ENCODE peak calls at places on chromosome 3, in five cellular contexts. W is HCT116, G is H1, M is GM12878, I is HepG2. X is an unnamed sample.

GRCh38 chr3:116165190-116165589 is 280.1 kb downstream of the LSAMP start:
- DNase-seq in W (no peak), G (no peak), M (no peak), I (no peak), X (no peak)

GRCh38 chr3:126476976-126477330 is 1.3 kb upstream of the ZXDC start:
- DNase-seq in W (no peak), G (no peak), M (no peak), I (peak), X (peak)

GRCh38 chr3:85270488-85270887 is 311.7 kb downstream of the CADM2 start:
- DNase-seq in W (no peak), G (no peak), M (no peak), I (no peak), X (no peak)

GRCh38 chr3:157154563-157155333 is 5.2 kb downstream of the CCNL1 start:
- DNase-seq in W (no peak), G (no peak), M (no peak), I (no peak), X (no peak)

GRCh38 chr3:180036678-180037455 is at the start of gene PEX5L:
- DNase-seq in W (no peak), G (peak), M (no peak), I (peak), X (no peak)

GRCh38 chr3:60954049-60954448 is 297.2 kb downstream of the FHIT start:
- DNase-seq in W (no peak), G (no peak), M (no peak), I (no peak), X (no peak)

GRCh38 chr3:179880868-179881267 is 155.9 kb downstream of the PEX5L start:
- DNase-seq in W (no peak), G (no peak), M (no peak), I (no peak), X (no peak)

GRCh38 chr3:103866113-103866512 is 1431.3 kb downstream of the ZPLD1 start:
- DNase-seq in W (no peak), G (no peak), M (no peak), I (no peak), X (no peak)

GRCh38 chr3:172315401-172316091 is 132.7 kb downstream of the GHSR start:
- DNase-seq in W (peak), G (no peak), M (no peak), I (no peak), X (peak)

GRCh38 chr3:86782860-86783259 is 208.1 kb downstream of the VGLL3 start:
- DNase-seq in W (no peak), G (no peak), M (no peak), I (no peak), X (no peak)
- TF ChIP-seq SRF in W (no peak), G (no peak), M (no peak), I (no peak), X (no peak)

DNA sequence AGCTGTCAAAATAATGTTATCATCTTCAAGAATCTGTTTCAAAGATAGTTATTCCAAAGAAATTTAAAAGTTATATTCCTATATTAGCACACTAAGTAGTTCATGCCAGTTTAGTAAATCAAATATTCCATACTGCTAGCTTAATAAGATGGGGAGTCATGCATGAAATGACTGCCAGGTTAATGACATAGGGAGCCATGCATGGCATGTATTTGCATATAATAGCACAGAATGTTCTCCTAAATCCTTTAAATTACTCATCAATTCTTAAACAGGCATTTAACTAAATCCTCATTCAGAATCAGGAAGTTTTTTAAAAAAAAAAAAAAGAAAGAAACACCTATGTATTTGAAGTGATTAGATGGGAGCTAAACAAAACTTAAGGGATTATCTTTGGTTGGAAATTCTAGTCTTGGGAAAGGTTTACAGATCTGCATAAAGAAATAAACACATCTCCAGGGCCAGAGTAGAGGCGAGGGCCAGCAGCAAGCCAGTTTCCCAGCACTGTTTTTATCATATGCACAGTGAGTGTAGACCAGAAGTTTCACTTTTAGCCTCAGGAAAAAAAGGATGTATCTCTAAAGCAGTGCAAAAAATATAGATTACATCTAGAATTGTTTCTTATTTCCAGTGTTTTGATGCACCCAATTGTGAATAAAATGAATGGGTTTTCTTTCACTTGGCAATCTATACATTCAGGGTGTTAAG is 366.4 kb upstream of the AGTR1 start:
- DNase-seq in W (no peak), G (no peak), M (no peak), I (no peak), X (no peak)
- TF ChIP-seq SRF in W (no peak), G (no peak), M (no peak), I (no peak), X (no peak)

GRCh38 chr3:73364517-73364916 is 260.2 kb downstream of the PDZRN3 start:
- DNase-seq in W (no peak), G (no peak), M (no peak), I (no peak), X (no peak)
- TF ChIP-seq SRF in W (no peak), G (no peak), M (no peak), I (no peak), X (no peak)

GRCh38 chr3:155411500-155412223 is 118.2 kb upstream of the STRIT1 start:
- DNase-seq in W (no peak), G (no peak), M (no peak), I (peak), X (no peak)
- TF ChIP-seq SRF in W (no peak), G (no peak), M (no peak), I (no peak), X (no peak)

DNA sequence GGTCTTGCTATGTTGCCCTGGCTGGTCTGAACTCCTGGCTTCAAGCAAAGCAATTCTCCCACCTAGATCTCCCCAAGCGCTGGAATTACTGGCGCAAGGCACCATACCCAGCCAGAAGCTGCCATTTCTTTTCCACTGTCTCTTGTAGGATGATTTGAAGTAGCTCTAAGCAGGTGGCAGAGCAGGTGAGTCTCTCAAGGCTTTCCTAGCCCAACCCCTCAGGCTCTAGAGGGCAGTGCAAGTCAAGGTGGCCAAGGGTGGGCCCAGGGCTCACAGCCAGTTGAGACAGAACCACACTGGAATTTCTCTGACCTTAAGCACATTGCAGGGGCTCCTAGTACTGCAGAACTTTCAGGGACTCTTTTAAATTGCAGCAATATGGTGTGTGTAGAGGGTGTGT is 15.6 kb upstream of the DAG1 start:
- DNase-seq in W (peak), G (peak), M (no peak), I (peak), X (peak)
- TF ChIP-seq SRF in W (no peak), G (no peak), M (no peak), I (no peak), X (no peak)

GRCh38 chr3:188037116-188037718 is 116.7 kb upstream of the LPP start:
- DNase-seq in W (peak), G (no peak), M (no peak), I (peak), X (no peak)
- TF ChIP-seq SRF in W (no peak), G (no peak), M (no peak), I (no peak), X (no peak)

DNA sequence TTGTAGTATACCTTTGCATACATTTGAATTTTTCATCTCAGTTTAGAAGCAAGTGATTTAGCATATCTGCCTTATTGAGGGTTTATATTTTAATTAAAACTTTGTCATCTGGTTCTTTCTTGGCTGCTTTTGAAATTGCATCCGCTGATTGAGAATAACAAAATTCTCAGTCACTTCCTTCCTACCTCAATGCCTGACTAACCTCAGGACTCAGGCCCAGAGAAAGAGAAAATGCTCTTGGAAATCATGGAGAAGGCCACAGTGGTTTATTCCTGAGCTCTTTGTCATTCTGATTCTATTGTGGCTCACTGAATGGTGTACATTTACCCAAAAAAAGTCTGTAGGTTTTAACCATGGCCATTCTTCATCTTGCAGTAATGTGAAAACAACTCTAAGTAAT is 533.9 kb downstream of the TBL1XR1 start:
- DNase-seq in W (no peak), G (no peak), M (no peak), I (no peak), X (no peak)
- TF ChIP-seq SRF in W (no peak), G (no peak), M (no peak), I (no peak), X (no peak)

DNA sequence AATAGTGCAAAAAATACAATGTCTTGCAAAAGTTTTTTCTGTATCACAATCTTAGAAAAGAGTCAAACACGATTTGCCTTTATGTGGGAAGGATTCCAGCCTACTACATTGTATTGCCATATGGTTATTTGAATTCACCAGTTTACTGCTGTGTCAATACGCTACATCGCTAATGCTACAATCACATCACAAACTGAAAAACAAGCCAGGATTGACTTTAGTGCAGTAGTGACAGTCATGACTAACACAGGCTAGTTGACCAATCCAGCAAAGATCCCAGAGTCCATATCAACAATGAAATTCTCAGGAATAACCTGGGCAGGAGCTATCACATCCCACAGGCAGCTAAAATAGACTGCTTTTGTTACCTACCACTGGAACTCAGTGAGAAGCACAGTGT is 67.0 kb downstream of the IL12A start:
- DNase-seq in W (no peak), G (no peak), M (no peak), I (no peak), X (no peak)
- TF ChIP-seq SRF in W (no peak), G (no peak), M (no peak), I (no peak), X (no peak)

DNA sequence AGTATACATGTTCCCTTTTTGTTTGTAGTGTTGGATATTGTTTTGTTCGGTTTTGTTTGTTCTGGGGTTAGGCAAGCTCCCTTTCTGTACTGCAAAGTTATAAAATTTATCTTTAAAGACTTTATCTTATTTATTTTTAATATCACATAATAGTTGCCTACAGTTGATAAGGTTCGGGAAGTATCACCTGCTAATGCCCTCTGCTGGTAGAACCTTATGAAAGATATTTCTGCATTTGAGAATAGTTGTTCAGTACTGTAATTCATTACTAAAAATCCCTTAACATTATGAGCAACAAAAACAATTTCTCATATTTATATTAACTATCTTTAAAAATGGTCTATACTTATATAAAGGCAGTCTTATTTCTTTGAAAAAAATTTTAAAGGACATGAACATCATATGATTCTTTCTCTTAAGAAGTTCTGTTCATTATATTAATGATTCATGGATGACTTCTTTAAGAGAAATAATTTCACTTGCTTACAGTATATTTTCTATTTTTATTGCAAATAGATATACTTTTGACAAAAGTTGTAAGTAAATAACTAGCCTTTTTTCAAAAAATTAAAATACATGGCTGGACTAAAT is 1126.8 kb downstream of the SI start:
- DNase-seq in W (no peak), G (no peak), M (no peak), I (peak), X (no peak)
- TF ChIP-seq SRF in W (no peak), G (no peak), M (no peak), I (no peak), X (no peak)

DNA sequence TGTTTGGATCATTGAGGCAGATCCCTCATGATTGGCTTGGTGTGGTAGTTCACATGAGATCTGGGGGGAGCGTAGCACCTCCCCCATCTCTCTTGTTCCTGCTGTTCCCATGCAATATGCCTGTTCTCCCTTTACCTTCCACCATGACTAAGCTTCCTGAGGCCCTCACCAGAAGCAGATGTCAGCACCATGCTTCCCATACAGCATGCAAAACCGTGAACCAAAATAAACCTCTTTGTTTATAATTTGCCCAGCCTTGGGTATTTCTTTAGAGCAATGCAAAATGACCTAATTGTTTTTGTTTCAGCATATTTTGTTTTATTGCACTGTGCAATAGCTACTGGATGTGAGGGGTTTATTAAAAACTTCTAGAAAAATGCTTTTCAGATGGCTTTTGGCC is 56.6 kb upstream of the CHST2 start:
- DNase-seq in W (no peak), G (no peak), M (no peak), I (no peak), X (no peak)
- TF ChIP-seq SRF in W (no peak), G (no peak), M (no peak), I (no peak), X (no peak)